ENCODE peak calls at places on chromosome 14, in eight cellular contexts. T, N, Y, S, D, G, A and J are unnamed samples.

GRCh38 chr14:103562385-103563088 is at the start of the genes BAG5 and COA8:
- DNase-seq in T (no peak), N (no peak), Y (peak; percentile 95), S (peak; percentile 86), D (peak; percentile 96), G (no peak), A (peak; percentile 86), J (no peak)

GRCh38 chr14:51547260-51547659 is 104.5 kb upstream of the FRMD6 start:
- DNase-seq in T (peak; percentile 99), N (no peak), Y (no peak), S (peak; percentile 25), D (no peak), G (no peak), A (peak; percentile 99), J (no peak)

GRCh38 chr14:71244341-71244740 is 337.1 kb downstream of the PCNX1 start:
- DNase-seq in T (no peak), N (no peak), Y (no peak), S (no peak), D (no peak), G (no peak), A (no peak), J (no peak)

GRCh38 chr14:92690171-92691011 is 58.0 kb downstream of the LGMN start:
- DNase-seq in T (peak; percentile 10), N (no peak), Y (peak; percentile 38), S (peak; percentile 64), D (no peak), G (no peak), A (peak; percentile 59), J (no peak)

GRCh38 chr14:93958567-93959238 is 17.7 kb downstream of the ASB2 start:
- DNase-seq in T (no peak), N (no peak), Y (no peak), S (no peak), D (no peak), G (no peak), A (no peak), J (no peak)

GRCh38 chr14:102445066-102445465 is 64.5 kb downstream of the ANKRD9 start:
- DNase-seq in T (no peak), N (no peak), Y (no peak), S (no peak), D (no peak), G (no peak), A (no peak), J (no peak)

GRCh38 chr14:24389266-24389855 is 9.4 kb upstream of the NYNRIN start:
- DNase-seq in T (no peak), N (no peak), Y (no peak), S (no peak), D (no peak), G (no peak), A (peak; percentile 67), J (no peak)

GRCh38 chr14:74525361-74525851 is 31.8 kb downstream of the ISCA2 start:
- DNase-seq in T (no peak), N (no peak), Y (no peak), S (no peak), D (no peak), G (no peak), A (no peak), J (no peak)

GRCh38 chr14:69475194-69475818 is 9.2 kb upstream of the PLEKHD1 start:
- DNase-seq in T (no peak), N (no peak), Y (no peak), S (peak; percentile 48), D (peak; percentile 47), G (no peak), A (peak; percentile 25), J (no peak)

GRCh38 chr14:75640876-75641275 is 19.8 kb downstream of the ERG28 start:
- DNase-seq in T (no peak), N (no peak), Y (no peak), S (no peak), D (no peak), G (no peak), A (no peak), J (no peak)

GRCh38 chr14:88026890-88027289 is 22.0 kb downstream of the GPR65 start:
- DNase-seq in T (no peak), N (no peak), Y (no peak), S (no peak), D (no peak), G (no peak), A (no peak), J (no peak)

GRCh38 chr14:54344445-54344844 is 52.4 kb upstream of the CDKN3 start:
- DNase-seq in T (no peak), N (no peak), Y (no peak), S (no peak), D (no peak), G (no peak), A (no peak), J (no peak)

GRCh38 chr14:22824711-22825359 is 4.9 kb upstream of the MRPL52 start:
- DNase-seq in T (peak; percentile 87), N (no peak), Y (no peak), S (peak; percentile 30), D (no peak), G (no peak), A (peak; percentile 89), J (no peak)

GRCh38 chr14:21163721-21164120 is 7.9 kb upstream of the OR5AU1 start:
- DNase-seq in T (no peak), N (no peak), Y (no peak), S (peak; percentile 6), D (no peak), G (no peak), A (no peak), J (no peak)

GRCh38 chr14:67457782-67458181 is 30.7 kb downstream of the TMEM229B start:
- DNase-seq in T (no peak), N (no peak), Y (peak; percentile 34), S (no peak), D (no peak), G (peak; percentile 64), A (no peak), J (no peak)

GRCh38 chr14:39912192-39913100 is 480.2 kb upstream of the FBXO33 start:
- DNase-seq in T (no peak), N (no peak), Y (no peak), S (no peak), D (peak; percentile 15), G (no peak), A (no peak), J (no peak)

GRCh38 chr14:68285421-68286179 is 466.0 kb downstream of the RAD51B start:
- DNase-seq in T (no peak), N (no peak), Y (no peak), S (no peak), D (no peak), G (no peak), A (no peak), J (no peak)

GRCh38 chr14:81728447-81728846 is 194.8 kb upstream of the SEL1L start:
- DNase-seq in T (no peak), N (no peak), Y (no peak), S (no peak), D (no peak), G (no peak), A (no peak), J (no peak)

GRCh38 chr14:33948143-33948962 is 2.5 kb downstream of the EGLN3 start:
- DNase-seq in T (no peak), N (no peak), Y (no peak), S (no peak), D (no peak), G (no peak), A (no peak), J (no peak)

DNA sequence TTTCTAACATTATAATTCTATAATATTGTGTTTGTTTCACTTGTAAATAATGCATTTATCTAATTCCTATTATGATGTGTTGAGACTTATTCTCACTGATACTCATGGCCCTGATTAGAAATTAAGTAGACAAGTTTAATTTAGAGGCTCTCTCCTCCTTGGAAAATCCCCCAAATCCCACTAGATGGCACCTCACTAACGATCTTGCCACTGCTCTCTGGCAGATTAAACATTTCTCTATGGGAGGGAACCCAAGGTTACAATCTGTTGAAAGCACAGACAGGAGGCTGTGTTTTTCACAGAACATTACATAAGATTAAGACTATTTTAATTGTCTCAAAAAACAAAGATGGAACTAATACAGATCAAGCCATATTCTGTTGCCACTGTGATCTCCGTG is 318.7 kb downstream of the LRFN5 start:
- DNase-seq in T (no peak), N (no peak), Y (no peak), S (no peak), D (no peak), G (no peak), A (no peak), J (no peak)
- TF ChIP-seq CTCF in T (peak; percentile 50), N (no peak), Y (no peak), S (no peak), D (no peak), G (no peak), A (no peak), J (no peak)

DNA sequence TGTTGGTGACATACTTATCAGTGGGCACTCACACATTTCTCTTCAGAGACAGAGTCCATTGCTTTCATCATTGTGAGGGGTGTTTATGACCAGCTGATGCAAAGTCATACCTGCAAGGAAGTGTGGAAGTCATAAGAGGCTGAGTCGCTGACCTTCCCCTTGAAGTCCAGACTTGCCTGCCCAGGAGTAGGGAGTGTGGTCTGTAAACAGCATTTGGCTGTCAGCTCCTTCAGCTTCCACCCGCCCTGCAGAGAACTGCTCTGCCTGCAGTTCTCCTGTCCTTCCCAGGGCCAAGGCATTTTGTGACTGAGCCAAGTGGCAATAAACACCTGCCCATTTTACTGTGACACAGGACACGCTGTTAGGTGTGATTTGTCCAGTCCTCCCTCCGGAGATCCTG is 801.3 kb downstream of the BCL11B start:
- DNase-seq in T (no peak), N (no peak), Y (no peak), S (no peak), D (no peak), G (no peak), A (no peak), J (no peak)
- TF ChIP-seq CTCF in T (no peak), N (no peak), Y (no peak), S (no peak), D (no peak), G (no peak), A (no peak), J (no peak)

GRCh38 chr14:104680056-104680805 is 9.2 kb upstream of the INF2 start:
- DNase-seq in T (no peak), N (no peak), Y (no peak), S (peak; percentile 74), D (no peak), G (no peak), A (peak; percentile 67), J (peak; percentile 56)

GRCh38 chr14:104678901-104679705 is 10.3 kb upstream of the INF2 start:
- DNase-seq in T (no peak), N (no peak), Y (no peak), S (no peak), D (no peak), G (no peak), A (no peak), J (no peak)

GRCh38 chr14:104681689-104682074 is 7.7 kb upstream of the INF2 start:
- DNase-seq in T (no peak), N (no peak), Y (peak; percentile 46), S (peak; percentile 85), D (no peak), G (peak; percentile 93), A (peak; percentile 91), J (no peak)

GRCh38 chr14:104682107-104682593 is 7.3 kb upstream of the INF2 start:
- DNase-seq in T (no peak), N (no peak), Y (no peak), S (peak; percentile 36), D (no peak), G (no peak), A (no peak), J (no peak)

GRCh38 chr14:104680806-104681688 is 8.4 kb upstream of the INF2 start:
- DNase-seq in T (no peak), N (no peak), Y (no peak), S (peak; percentile 74), D (peak; percentile 72), G (peak; percentile 79), A (peak; percentile 77), J (peak; percentile 60)
- TF ChIP-seq CTCF in T (peak; percentile 37), N (no peak), Y (no peak), S (no peak), D (peak; percentile 43), G (no peak), A (no peak), J (no peak)

GRCh38 chr14:100617715-100618693 is 30.8 kb upstream of the BEGAIN start:
- DNase-seq in T (no peak), N (no peak), Y (no peak), S (no peak), D (no peak), G (no peak), A (no peak), J (no peak)
- TF ChIP-seq CTCF in T (no peak), N (no peak), Y (no peak), S (no peak), D (no peak), G (no peak), A (no peak), J (no peak)